ENCODE peak calls at places on chromosomes 3 and 15, in nine cellular contexts. One of them, this sample, is unnamed.

GRCh38 chr3:148707596-148708386 is 10.1 kb downstream of the AGTR1 start:
- DNase-seq in AG09309: no peak
- DNase-seq in lower leg skin: no peak
- DNase-seq in HepG2: no peak
- DNase-seq in neural progenitor cell: no peak
- DNase-seq in SK-N-SH: no peak
- DNase-seq in fibroblast of lung: peak
- DNase-seq in kidney: no peak
- DNase-seq in fibroblast of pulmonary artery: peak
- DNase-seq in this sample: peak

GRCh38 chr3:45593708-45594601 is 596 bp upstream of the LIMD1 start:
- DNase-seq in AG09309: no peak
- DNase-seq in lower leg skin: no peak
- DNase-seq in HepG2: peak
- DNase-seq in neural progenitor cell: peak
- DNase-seq in SK-N-SH: peak
- DNase-seq in fibroblast of lung: peak
- DNase-seq in kidney: peak
- DNase-seq in fibroblast of pulmonary artery: peak
- DNase-seq in this sample: peak

GRCh38 chr3:14222900-14223594 is 44.4 kb downstream of the LSM3 start:
- DNase-seq in AG09309: no peak
- DNase-seq in lower leg skin: no peak
- DNase-seq in HepG2: no peak
- DNase-seq in neural progenitor cell: no peak
- DNase-seq in SK-N-SH: no peak
- DNase-seq in fibroblast of lung: no peak
- DNase-seq in kidney: no peak
- DNase-seq in fibroblast of pulmonary artery: no peak
- DNase-seq in this sample: no peak

GRCh38 chr3:184633185-184633584 is 71.6 kb downstream of the EPHB3 start:
- DNase-seq in AG09309: no peak
- DNase-seq in lower leg skin: no peak
- DNase-seq in HepG2: no peak
- DNase-seq in neural progenitor cell: peak
- DNase-seq in SK-N-SH: no peak
- DNase-seq in fibroblast of lung: no peak
- DNase-seq in kidney: no peak
- DNase-seq in fibroblast of pulmonary artery: no peak
- DNase-seq in this sample: no peak

GRCh38 chr15:94395626-94396025 is 164.3 kb downstream of the MCTP2 start:
- DNase-seq in AG09309: peak
- DNase-seq in lower leg skin: no peak
- DNase-seq in HepG2: no peak
- DNase-seq in neural progenitor cell: no peak
- DNase-seq in SK-N-SH: no peak
- DNase-seq in fibroblast of lung: peak
- DNase-seq in kidney: no peak
- DNase-seq in fibroblast of pulmonary artery: peak
- DNase-seq in this sample: no peak

GRCh38 chr3:138065939-138066338 is 49.5 kb downstream of the DZIP1L start:
- DNase-seq in AG09309: no peak
- DNase-seq in lower leg skin: no peak
- DNase-seq in HepG2: no peak
- DNase-seq in neural progenitor cell: no peak
- DNase-seq in SK-N-SH: no peak
- DNase-seq in fibroblast of lung: no peak
- DNase-seq in kidney: no peak
- DNase-seq in fibroblast of pulmonary artery: no peak
- DNase-seq in this sample: no peak

GRCh38 chr3:87900061-87900460 is 158.7 kb downstream of the CGGBP1 start:
- DNase-seq in AG09309: no peak
- DNase-seq in lower leg skin: no peak
- DNase-seq in HepG2: no peak
- DNase-seq in neural progenitor cell: peak
- DNase-seq in SK-N-SH: peak
- DNase-seq in fibroblast of lung: no peak
- DNase-seq in kidney: no peak
- DNase-seq in fibroblast of pulmonary artery: no peak
- DNase-seq in this sample: no peak

GRCh38 chr15:33460166-33460805 is 149.5 kb downstream of the RYR3 start:
- DNase-seq in AG09309: no peak
- DNase-seq in lower leg skin: no peak
- DNase-seq in HepG2: no peak
- DNase-seq in neural progenitor cell: no peak
- DNase-seq in SK-N-SH: no peak
- DNase-seq in fibroblast of lung: no peak
- DNase-seq in kidney: no peak
- DNase-seq in fibroblast of pulmonary artery: no peak
- DNase-seq in this sample: no peak

GRCh38 chr3:64885055-64885454 is 197.3 kb upstream of the ADAMTS9 start:
- DNase-seq in AG09309: no peak
- DNase-seq in lower leg skin: no peak
- DNase-seq in HepG2: no peak
- DNase-seq in neural progenitor cell: no peak
- DNase-seq in SK-N-SH: no peak
- DNase-seq in fibroblast of lung: no peak
- DNase-seq in kidney: no peak
- DNase-seq in fibroblast of pulmonary artery: no peak
- DNase-seq in this sample: no peak

GRCh38 chr3:126671521-126671920 is 16.6 kb upstream of the TXNRD3 start:
- DNase-seq in AG09309: no peak
- DNase-seq in lower leg skin: no peak
- DNase-seq in HepG2: no peak
- DNase-seq in neural progenitor cell: no peak
- DNase-seq in SK-N-SH: no peak
- DNase-seq in fibroblast of lung: no peak
- DNase-seq in kidney: no peak
- DNase-seq in fibroblast of pulmonary artery: no peak
- DNase-seq in this sample: no peak

GRCh38 chr15:82080774-82081173 is 35.0 kb upstream of the MEX3B start:
- DNase-seq in AG09309: no peak
- DNase-seq in lower leg skin: no peak
- DNase-seq in HepG2: no peak
- DNase-seq in neural progenitor cell: no peak
- DNase-seq in SK-N-SH: no peak
- DNase-seq in fibroblast of lung: no peak
- DNase-seq in kidney: no peak
- DNase-seq in fibroblast of pulmonary artery: no peak
- DNase-seq in this sample: no peak

GRCh38 chr15:83206971-83207621 is 527 bp downstream of the HDGFL3 start:
- DNase-seq in AG09309: no peak
- DNase-seq in lower leg skin: no peak
- DNase-seq in HepG2: no peak
- DNase-seq in neural progenitor cell: peak
- DNase-seq in SK-N-SH: peak
- DNase-seq in fibroblast of lung: peak
- DNase-seq in kidney: peak
- DNase-seq in fibroblast of pulmonary artery: peak
- DNase-seq in this sample: peak

GRCh38 chr3:5784656-5785055 is 597.1 kb downstream of the EDEM1 start:
- DNase-seq in AG09309: no peak
- DNase-seq in lower leg skin: no peak
- DNase-seq in HepG2: no peak
- DNase-seq in neural progenitor cell: no peak
- DNase-seq in SK-N-SH: no peak
- DNase-seq in fibroblast of lung: no peak
- DNase-seq in kidney: no peak
- DNase-seq in fibroblast of pulmonary artery: no peak
- DNase-seq in this sample: no peak

GRCh38 chr3:5791558-5791957 is 604.1 kb downstream of the EDEM1 start:
- DNase-seq in AG09309: no peak
- DNase-seq in lower leg skin: no peak
- DNase-seq in HepG2: no peak
- DNase-seq in neural progenitor cell: no peak
- DNase-seq in SK-N-SH: no peak
- DNase-seq in fibroblast of lung: peak
- DNase-seq in kidney: no peak
- DNase-seq in fibroblast of pulmonary artery: no peak
- DNase-seq in this sample: no peak

GRCh38 chr3:5787863-5788488 is 600.5 kb downstream of the EDEM1 start:
- DNase-seq in AG09309: no peak
- DNase-seq in lower leg skin: peak
- DNase-seq in HepG2: no peak
- DNase-seq in neural progenitor cell: peak
- DNase-seq in SK-N-SH: peak
- DNase-seq in fibroblast of lung: peak
- DNase-seq in kidney: no peak
- DNase-seq in fibroblast of pulmonary artery: no peak
- DNase-seq in this sample: no peak
- TF ChIP-seq CTCF in AG09309: no peak
- TF ChIP-seq CTCF in lower leg skin: no peak
- TF ChIP-seq CTCF in HepG2: peak
- TF ChIP-seq CTCF in neural progenitor cell: peak
- TF ChIP-seq CTCF in SK-N-SH: peak
- TF ChIP-seq CTCF in fibroblast of lung: no peak
- TF ChIP-seq CTCF in kidney: peak
- TF ChIP-seq CTCF in fibroblast of pulmonary artery: no peak
- TF ChIP-seq CTCF in this sample: no peak

GRCh38 chr3:161104561-161105551 is at the start of gene B3GALNT1:
- DNase-seq in AG09309: peak
- DNase-seq in lower leg skin: no peak
- DNase-seq in HepG2: no peak
- DNase-seq in neural progenitor cell: peak
- DNase-seq in SK-N-SH: peak
- DNase-seq in fibroblast of lung: peak
- DNase-seq in kidney: peak
- DNase-seq in fibroblast of pulmonary artery: peak
- DNase-seq in this sample: peak
- H3K4me3 ChIP-seq in AG09309: peak
- H3K4me3 ChIP-seq in lower leg skin: peak
- H3K4me3 ChIP-seq in HepG2: no peak
- H3K4me3 ChIP-seq in neural progenitor cell: peak
- H3K4me3 ChIP-seq in SK-N-SH: no peak
- H3K4me3 ChIP-seq in fibroblast of lung: peak
- H3K4me3 ChIP-seq in kidney: peak
- H3K4me3 ChIP-seq in fibroblast of pulmonary artery: peak
- H3K4me3 ChIP-seq in this sample: peak

GRCh38 chr15:70516408-70517193 is 246.8 kb downstream of the UACA start:
- DNase-seq in AG09309: no peak
- DNase-seq in lower leg skin: no peak
- DNase-seq in HepG2: no peak
- DNase-seq in neural progenitor cell: no peak
- DNase-seq in SK-N-SH: no peak
- DNase-seq in fibroblast of lung: no peak
- DNase-seq in kidney: no peak
- DNase-seq in fibroblast of pulmonary artery: no peak
- DNase-seq in this sample: no peak
- TF ChIP-seq CTCF in AG09309: no peak
- TF ChIP-seq CTCF in lower leg skin: no peak
- TF ChIP-seq CTCF in HepG2: peak
- TF ChIP-seq CTCF in neural progenitor cell: no peak
- TF ChIP-seq CTCF in SK-N-SH: no peak
- TF ChIP-seq CTCF in fibroblast of lung: no peak
- TF ChIP-seq CTCF in kidney: no peak
- TF ChIP-seq CTCF in fibroblast of pulmonary artery: no peak
- TF ChIP-seq CTCF in this sample: no peak

GRCh38 chr3:113606539-113607218 is 74.3 kb downstream of the SIDT1 start:
- DNase-seq in AG09309: no peak
- DNase-seq in lower leg skin: no peak
- DNase-seq in HepG2: no peak
- DNase-seq in neural progenitor cell: no peak
- DNase-seq in SK-N-SH: no peak
- DNase-seq in fibroblast of lung: no peak
- DNase-seq in kidney: no peak
- DNase-seq in fibroblast of pulmonary artery: no peak
- DNase-seq in this sample: no peak
- H3K4me3 ChIP-seq in AG09309: no peak
- H3K4me3 ChIP-seq in lower leg skin: no peak
- H3K4me3 ChIP-seq in HepG2: no peak
- H3K4me3 ChIP-seq in neural progenitor cell: no peak
- H3K4me3 ChIP-seq in SK-N-SH: no peak
- H3K4me3 ChIP-seq in fibroblast of lung: no peak
- H3K4me3 ChIP-seq in kidney: no peak
- H3K4me3 ChIP-seq in fibroblast of pulmonary artery: no peak
- H3K4me3 ChIP-seq in this sample: no peak

GRCh38 chr3:187360523-187361060 is 7.6 kb upstream of the RTP4 start:
- DNase-seq in AG09309: no peak
- DNase-seq in lower leg skin: no peak
- DNase-seq in HepG2: no peak
- DNase-seq in neural progenitor cell: peak
- DNase-seq in SK-N-SH: no peak
- DNase-seq in fibroblast of lung: peak
- DNase-seq in kidney: no peak
- DNase-seq in fibroblast of pulmonary artery: no peak
- DNase-seq in this sample: no peak

GRCh38 chr3:187361835-187362234 is 6.3 kb upstream of the RTP4 start:
- DNase-seq in AG09309: no peak
- DNase-seq in lower leg skin: no peak
- DNase-seq in HepG2: no peak
- DNase-seq in neural progenitor cell: no peak
- DNase-seq in SK-N-SH: no peak
- DNase-seq in fibroblast of lung: no peak
- DNase-seq in kidney: no peak
- DNase-seq in fibroblast of pulmonary artery: no peak
- DNase-seq in this sample: peak

GRCh38 chr3:187360087-187360486 is 8.1 kb upstream of the RTP4 start:
- DNase-seq in AG09309: no peak
- DNase-seq in lower leg skin: no peak
- DNase-seq in HepG2: no peak
- DNase-seq in neural progenitor cell: peak
- DNase-seq in SK-N-SH: no peak
- DNase-seq in fibroblast of lung: no peak
- DNase-seq in kidney: no peak
- DNase-seq in fibroblast of pulmonary artery: no peak
- DNase-seq in this sample: no peak
- TF ChIP-seq CTCF in AG09309: no peak
- TF ChIP-seq CTCF in lower leg skin: no peak
- TF ChIP-seq CTCF in HepG2: no peak
- TF ChIP-seq CTCF in neural progenitor cell: no peak
- TF ChIP-seq CTCF in SK-N-SH: no peak
- TF ChIP-seq CTCF in fibroblast of lung: no peak
- TF ChIP-seq CTCF in kidney: no peak
- TF ChIP-seq CTCF in fibroblast of pulmonary artery: no peak
- TF ChIP-seq CTCF in this sample: no peak

This sample was measured in cardiac muscle cell.